ENCODE peak calls at places on chromosomes 1 and 21, in four cellular contexts. U is uterus, R is psoas muscle, O is Peyer's patch. A is an unnamed sample. For H3K9me3, the result is how much of the 10 kb centered on the place peaks cover.

GRCh38 chr1:219442575-219442974 is 170.3 kb downstream of the ZC3H11B start:
- DNase-seq in U (no peak), R (no peak), O (no peak), A (no peak)

GRCh38 chr1:165070675-165071074 is 285.8 kb downstream of the LMX1A start:
- DNase-seq in U (no peak), R (no peak), O (no peak), A (no peak)

GRCh38 chr1:213742992-213743391 is 244.8 kb upstream of the PROX1 start:
- DNase-seq in U (no peak), R (no peak), O (no peak), A (no peak)

GRCh38 chr1:117017648-117018047 is 16.1 kb downstream of the CD101 start:
- DNase-seq in U (no peak), R (no peak), O (no peak), A (no peak)

GRCh38 chr1:44808938-44809917 is 905 bp downstream of the BTBD19 start:
- DNase-seq in U (peak), R (peak), O (peak), A (peak)

GRCh38 chr1:71053146-71053545 is 5.5 kb upstream of the PTGER3 start:
- DNase-seq in U (no peak), R (no peak), O (no peak), A (no peak)

GRCh38 chr1:167805041-167805556 is 83.3 kb downstream of the MPZL1 start:
- DNase-seq in U (no peak), R (no peak), O (no peak), A (peak)

GRCh38 chr1:177471244-177471643 is 300.5 kb downstream of the BRINP2 start:
- DNase-seq in U (no peak), R (no peak), O (no peak), A (no peak)

GRCh38 chr21:27515676-27516075 is 548.8 kb upstream of the ADAMTS5 start:
- DNase-seq in U (no peak), R (no peak), O (no peak), A (no peak)
- H3K9me3 ChIP-seq in U (under half), R (under half), O (under half), A (under half)

GRCh38 chr21:35705237-35705887 is 355.0 kb downstream of the SETD4 start:
- DNase-seq in U (no peak), R (no peak), O (no peak), A (no peak)
- H3K9me3 ChIP-seq in U (under half), R (under half), O (under half), A (under half)

GRCh38 chr21:33313183-33313582 is 11.6 kb upstream of the IFNAR1 start:
- DNase-seq in U (no peak), R (no peak), O (no peak), A (no peak)

GRCh38 chr21:33314096-33314495 is 10.7 kb upstream of the IFNAR1 start:
- DNase-seq in U (no peak), R (no peak), O (no peak), A (no peak)

GRCh38 chr21:33317226-33317625 is 7.5 kb upstream of the IFNAR1 start:
- DNase-seq in U (no peak), R (no peak), O (no peak), A (no peak)

GRCh38 chr21:33309778-33310177 is 15.0 kb upstream of the IFNAR1 start:
- DNase-seq in U (no peak), R (no peak), O (no peak), A (no peak)

GRCh38 chr21:33313611-33314010 is 11.2 kb upstream of the IFNAR1 start:
- DNase-seq in U (no peak), R (no peak), O (no peak), A (no peak)
- H3K9me3 ChIP-seq in U (under half), R (under half), O (under half), A (under half)

GRCh38 chr1:49765034-49765433 is 258.7 kb downstream of the AGBL4 start:
- DNase-seq in U (no peak), R (no peak), O (no peak), A (no peak)
- H3K9me3 ChIP-seq in U (under half), R (under half), O (under half), A (under half)

GRCh38 chr1:79364896-79365295 is 358.4 kb upstream of the ADGRL4 start:
- DNase-seq in U (no peak), R (no peak), O (no peak), A (no peak)
- H3K9me3 ChIP-seq in U (under half), R (under half), O (under half), A (under half)

GRCh38 chr1:227662933-227663332 is 72.2 kb downstream of the JMJD4 start:
- DNase-seq in U (no peak), R (no peak), O (no peak), A (no peak)

GRCh38 chr1:227666286-227666685 is 68.8 kb downstream of the JMJD4 start:
- DNase-seq in U (no peak), R (no peak), O (no peak), A (no peak)

GRCh38 chr1:227661495-227661894 is 73.6 kb downstream of the JMJD4 start:
- DNase-seq in U (no peak), R (no peak), O (no peak), A (no peak)
- H3K9me3 ChIP-seq in U (half or more), R (half or more), O (under half), A (half or more)

GRCh38 chr1:3036646-3037280 is 15.5 kb downstream of the ACTRT2 start:
- DNase-seq in U (no peak), R (no peak), O (no peak), A (no peak)
- H3K9me3 ChIP-seq in U (under half), R (under half), O (under half), A (under half)

DNA sequence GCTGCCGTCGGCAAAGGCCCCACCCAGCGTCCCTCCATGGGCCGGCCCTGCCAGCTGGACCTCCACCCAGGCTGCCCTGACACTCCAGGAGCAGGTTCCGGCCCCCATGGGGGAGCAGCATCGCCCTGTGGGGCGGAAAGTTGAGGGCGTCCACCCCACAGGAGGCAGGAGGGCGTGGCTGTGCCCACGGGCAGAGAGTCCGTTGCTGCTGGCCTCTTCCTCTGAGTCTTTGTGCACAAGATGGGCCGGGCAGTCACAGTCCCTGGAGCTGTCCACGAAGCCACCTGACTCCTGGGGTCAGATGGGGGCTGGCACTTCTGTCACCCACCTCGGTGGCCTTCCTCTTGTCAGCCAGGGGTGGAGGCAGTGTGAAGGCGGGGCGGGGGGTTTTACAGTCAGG is 67.1 kb upstream of the TTC34 start:
- DNase-seq in U (no peak), R (no peak), O (no peak), A (no peak)
- H3K9me3 ChIP-seq in U (under half), R (under half), O (under half), A (under half)

GRCh38 chr21:7951854-7952519 is 2569.4 kb upstream of the TPTE start:
- DNase-seq in U (no peak), R (no peak), O (no peak), A (no peak)
- H3K9me3 ChIP-seq in U (under half), R (half or more), O (under half), A (half or more)

A was measured in naive thymus-derived CD4-positive, alpha-beta T cell.